ENCODE peak calls at places on chromosomes 3 and 15, in six cellular contexts. F, Y, W, Q, K and X are unnamed samples. For H3K4me1, the result is how much of the 10 kb centered on the place peaks cover.

GRCh38 chr3:53581671-53582070 is 87.3 kb downstream of the CACNA1D start:
- DNase-seq in F (no peak), Y (no peak), W (no peak), Q (no peak), K (no peak), X (no peak)

GRCh38 chr15:43911235-43911661 is 84.4 kb downstream of the WDR76 start:
- DNase-seq in F (no peak), Y (no peak), W (no peak), Q (peak), K (no peak), X (no peak)

GRCh38 chr3:10389995-10390394 is 69.1 kb upstream of the SEC13 start:
- DNase-seq in F (no peak), Y (no peak), W (no peak), Q (no peak), K (no peak), X (no peak)

GRCh38 chr3:191327526-191327925 is 1.7 kb upstream of the CCDC50 start:
- DNase-seq in F (no peak), Y (no peak), W (no peak), Q (no peak), K (no peak), X (no peak)

GRCh38 chr3:39383190-39383912 is at the start of gene SLC25A38:
- DNase-seq in F (peak), Y (peak), W (peak), Q (peak), K (peak), X (peak)

GRCh38 chr3:184234224-184234623 is 4.8 kb downstream of the VWA5B2 start:
- DNase-seq in F (peak), Y (no peak), W (peak), Q (no peak), K (peak), X (peak)

GRCh38 chr15:65032823-65033537 is 3.5 kb upstream of the MTFMT start:
- DNase-seq in F (peak), Y (peak), W (peak), Q (no peak), K (peak), X (peak)

GRCh38 chr3:121855555-121855954 is 20.5 kb downstream of the EAF2 start:
- DNase-seq in F (no peak), Y (no peak), W (no peak), Q (no peak), K (no peak), X (no peak)

GRCh38 chr3:42063886-42064285 is 27.3 kb upstream of the TRAK1 start:
- DNase-seq in F (no peak), Y (no peak), W (no peak), Q (no peak), K (no peak), X (no peak)

GRCh38 chr3:65875395-65876027 is 163.2 kb downstream of the MAGI1 start:
- DNase-seq in F (no peak), Y (no peak), W (no peak), Q (no peak), K (no peak), X (no peak)

GRCh38 chr3:154182322-154182922 is 61.2 kb downstream of the ARHGEF26 start:
- DNase-seq in F (no peak), Y (no peak), W (no peak), Q (no peak), K (no peak), X (no peak)

GRCh38 chr15:65655457-65655856 is 33.7 kb downstream of the SLC24A1 start:
- DNase-seq in F (no peak), Y (no peak), W (no peak), Q (no peak), K (no peak), X (no peak)

GRCh38 chr15:29812384-29812694 is 9.9 kb downstream of the TJP1 start:
- DNase-seq in F (no peak), Y (no peak), W (no peak), Q (no peak), K (no peak), X (no peak)

GRCh38 chr3:151726016-151726415 is 7.7 kb upstream of the AADACL2 start:
- DNase-seq in F (no peak), Y (no peak), W (no peak), Q (no peak), K (no peak), X (no peak)

GRCh38 chr15:62063851-62064635 is 2.7 kb upstream of the C2CD4A start:
- DNase-seq in F (no peak), Y (no peak), W (no peak), Q (no peak), K (no peak), X (no peak)

GRCh38 chr15:98983333-98983732 is 24.3 kb downstream of the PGPEP1L start:
- DNase-seq in F (no peak), Y (no peak), W (no peak), Q (peak), K (peak), X (no peak)

GRCh38 chr3:126208618-126209256 is 28.4 kb upstream of the ALDH1L1 start:
- DNase-seq in F (peak), Y (peak), W (peak), Q (peak), K (peak), X (peak)

GRCh38 chr15:70158309-70158995 is 60.7 kb upstream of the TLE3 start:
- DNase-seq in F (no peak), Y (no peak), W (no peak), Q (no peak), K (no peak), X (peak)

GRCh38 chr15:63763476-63764123 is 70.1 kb downstream of the HERC1 start:
- DNase-seq in F (no peak), Y (no peak), W (no peak), Q (no peak), K (no peak), X (no peak)

GRCh38 chr3:38587548-38588131 is 61.8 kb downstream of the SCN5A start:
- DNase-seq in F (no peak), Y (no peak), W (peak), Q (no peak), K (peak), X (peak)

GRCh38 chr3:44795197-44795596 is 33.6 kb downstream of the KIF15 start:
- DNase-seq in F (no peak), Y (no peak), W (no peak), Q (no peak), K (no peak), X (no peak)

GRCh38 chr3:189754356-189754755 is 123.2 kb downstream of the TP63 start:
- DNase-seq in F (no peak), Y (no peak), W (no peak), Q (no peak), K (no peak), X (no peak)

GRCh38 chr3:72462611-72463011 is 385.6 kb downstream of the SHQ1 start:
- DNase-seq in F (no peak), Y (peak), W (peak), Q (peak), K (no peak), X (no peak)

GRCh38 chr3:157786216-157786615 is 283.0 kb upstream of the VEPH1 start:
- DNase-seq in F (no peak), Y (no peak), W (no peak), Q (no peak), K (no peak), X (no peak)

GRCh38 chr3:13148561-13149330 is 75.5 kb upstream of the IQSEC1 start:
- DNase-seq in F (no peak), Y (peak), W (no peak), Q (no peak), K (no peak), X (peak)

GRCh38 chr3:119145500-119146167 is at the start of gene TEX55:
- DNase-seq in F (no peak), Y (no peak), W (no peak), Q (no peak), K (no peak), X (peak)

GRCh38 chr3:34408088-34408487 is 609.7 kb downstream of the PDCD6IP start:
- DNase-seq in F (no peak), Y (no peak), W (no peak), Q (no peak), K (no peak), X (no peak)

GRCh38 chr15:84022516-84022915 is 213.1 kb upstream of the GOLGA6L4 start:
- DNase-seq in F (no peak), Y (no peak), W (no peak), Q (no peak), K (no peak), X (no peak)

GRCh38 chr3:145952541-145952940 is 208.4 kb downstream of the PLOD2 start:
- DNase-seq in F (no peak), Y (no peak), W (no peak), Q (no peak), K (no peak), X (no peak)

GRCh38 chr15:41695750-41696436 is 35.7 kb downstream of the MGA start:
- DNase-seq in F (no peak), Y (no peak), W (no peak), Q (peak), K (no peak), X (no peak)

GRCh38 chr3:75863878-75864277 is 78.5 kb upstream of the ZNF717 start:
- DNase-seq in F (no peak), Y (no peak), W (no peak), Q (no peak), K (no peak), X (no peak)

GRCh38 chr15:59029554-59029953 is 42.1 kb downstream of the RNF111 start:
- DNase-seq in F (no peak), Y (no peak), W (no peak), Q (no peak), K (no peak), X (no peak)

GRCh38 chr15:59039225-59039624 is 51.8 kb downstream of the RNF111 start:
- DNase-seq in F (no peak), Y (no peak), W (no peak), Q (no peak), K (no peak), X (no peak)

GRCh38 chr15:59035157-59035556 is 47.7 kb downstream of the RNF111 start:
- DNase-seq in F (no peak), Y (no peak), W (no peak), Q (no peak), K (no peak), X (no peak)
- TF ChIP-seq CTCF in F (no peak), Y (no peak), W (no peak), Q (no peak), K (no peak), X (no peak)

GRCh38 chr15:77503764-77504163 is 83.1 kb downstream of the HMG20A start:
- DNase-seq in F (no peak), Y (no peak), W (no peak), Q (no peak), K (no peak), X (no peak)
- H3K4me1 ChIP-seq in F (under half), Y (under half), W (under half), Q (under half), K (under half), X (under half)

GRCh38 chr3:120420855-120421570 is 29.8 kb downstream of the FSTL1 start:
- DNase-seq in F (no peak), Y (no peak), W (no peak), Q (no peak), K (peak), X (no peak)
- TF ChIP-seq CTCF in F (no peak), Y (no peak), W (peak), Q (no peak), K (no peak), X (no peak)

GRCh38 chr3:129015388-129016105 is 14.4 kb downstream of the EFCC1 start:
- DNase-seq in F (peak), Y (peak), W (no peak), Q (no peak), K (peak), X (no peak)

GRCh38 chr3:129016725-129017530 is 15.8 kb downstream of the EFCC1 start:
- DNase-seq in F (peak), Y (no peak), W (peak), Q (no peak), K (no peak), X (no peak)

GRCh38 chr3:129017531-129017899 is 16.4 kb downstream of the EFCC1 start:
- DNase-seq in F (no peak), Y (no peak), W (no peak), Q (no peak), K (no peak), X (no peak)

GRCh38 chr3:129014793-129015345 is 13.8 kb downstream of the EFCC1 start:
- DNase-seq in F (peak), Y (peak), W (no peak), Q (no peak), K (no peak), X (no peak)

DNA sequence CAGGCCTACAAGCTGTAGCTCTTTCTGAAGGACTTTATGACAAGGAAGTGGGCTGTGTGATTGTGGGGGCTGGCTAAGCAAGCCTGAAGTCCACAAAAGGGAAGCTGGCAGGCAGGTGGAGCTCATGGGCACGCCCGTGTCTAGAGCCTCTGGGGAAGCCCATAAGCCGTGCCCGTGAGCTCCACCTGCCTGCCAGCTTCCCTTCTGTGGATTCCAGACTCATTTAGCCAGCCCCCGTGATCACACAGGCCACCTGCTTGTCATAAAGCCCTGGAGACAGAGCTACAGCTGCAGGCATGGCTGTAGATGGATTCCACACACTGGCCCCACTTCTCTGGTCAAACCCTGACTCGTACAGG is 15.2 kb downstream of the EFCC1 start:
- DNase-seq in F (peak), Y (peak), W (no peak), Q (no peak), K (peak), X (no peak)
- H3K4me1 ChIP-seq in F (under half), Y (under half), W (under half), Q (under half), K (under half), X (under half)

GRCh38 chr15:73771380-73772095 is 18.4 kb upstream of the INSYN1 start:
- DNase-seq in F (no peak), Y (no peak), W (no peak), Q (no peak), K (no peak), X (no peak)
- TF ChIP-seq CTCF in F (no peak), Y (no peak), W (no peak), Q (no peak), K (no peak), X (no peak)

DNA sequence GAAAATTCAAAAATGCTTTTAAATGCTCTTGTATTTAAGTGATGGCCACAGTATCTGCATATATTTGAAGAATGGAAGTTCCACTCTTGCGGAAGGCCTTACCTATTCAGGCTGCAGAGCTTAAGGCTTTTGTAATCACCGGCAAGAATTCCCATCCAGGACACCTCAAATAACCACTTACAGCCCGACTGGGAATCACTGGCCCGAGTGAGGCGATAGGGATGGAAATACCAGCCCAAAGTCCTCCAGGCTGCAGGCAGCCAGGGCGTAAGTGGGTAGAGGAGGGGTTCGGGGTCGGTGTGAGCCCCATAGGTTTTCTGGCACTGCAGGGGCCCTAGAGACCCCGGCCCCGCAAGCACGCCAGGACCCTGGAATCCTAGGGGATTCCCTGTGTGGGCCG is 9.5 kb downstream of the CMTM7 start:
- DNase-seq in F (no peak), Y (no peak), W (no peak), Q (no peak), K (no peak), X (no peak)
- H3K4me1 ChIP-seq in F (under half), Y (under half), W (under half), Q (under half), K (under half), X (half or more)